ENCODE peak calls at places on chromosomes 2 and 18, in six cellular contexts. F, Q, U, N, X and Z are unnamed samples.

GRCh38 chr2:2744958-2745715 is 414.1 kb upstream of the MYT1L start:
- DNase-seq in F (no peak), Q (no peak), U (no peak), N (no peak), X (no peak), Z (peak; percentile 34)

GRCh38 chr2:162011718-162012564 is 62.1 kb downstream of the DPP4 start:
- DNase-seq in F (peak; percentile 20), Q (no peak), U (no peak), N (no peak), X (no peak), Z (no peak)

GRCh38 chr2:20514596-20515269 is 67.9 kb downstream of the RHOB start:
- DNase-seq in F (no peak), Q (no peak), U (peak; percentile 99), N (peak; percentile 47), X (peak; percentile 71), Z (no peak)

GRCh38 chr2:228247335-228247734 is 65.8 kb upstream of the SPHKAP start:
- DNase-seq in F (no peak), Q (no peak), U (no peak), N (no peak), X (no peak), Z (no peak)

GRCh38 chr2:175063741-175064140 is 58.6 kb upstream of the CHN1 start:
- DNase-seq in F (no peak), Q (no peak), U (peak; percentile 74), N (no peak), X (no peak), Z (no peak)

GRCh38 chr18:36662000-36662399 is 166.8 kb downstream of the TPGS2 start:
- DNase-seq in F (no peak), Q (no peak), U (no peak), N (no peak), X (no peak), Z (no peak)

GRCh38 chr2:209579236-209579749 is 155.4 kb downstream of the MAP2 start:
- DNase-seq in F (no peak), Q (no peak), U (peak; percentile 46), N (no peak), X (no peak), Z (no peak)

GRCh38 chr18:67514465-67514864 is 2.1 kb downstream of the DSEL start:
- DNase-seq in F (no peak), Q (no peak), U (no peak), N (no peak), X (no peak), Z (no peak)

GRCh38 chr2:190947711-190948251 is 66.2 kb downstream of the STAT1 start:
- DNase-seq in F (no peak), Q (no peak), U (peak; percentile 90), N (no peak), X (no peak), Z (no peak)

GRCh38 chr2:207122914-207123744 is 42.6 kb downstream of the KLF7 start:
- DNase-seq in F (peak; percentile 56), Q (no peak), U (peak; percentile 40), N (no peak), X (no peak), Z (no peak)

GRCh38 chr2:129056309-129056958 is 737.8 kb upstream of the HS6ST1 start:
- DNase-seq in F (no peak), Q (no peak), U (no peak), N (no peak), X (no peak), Z (no peak)

GRCh38 chr18:47323158-47323557 is 71.7 kb upstream of the SKOR2 start:
- DNase-seq in F (no peak), Q (no peak), U (peak; percentile 25), N (no peak), X (no peak), Z (no peak)

GRCh38 chr2:170587937-170588336 is 127.2 kb upstream of the SP5 start:
- DNase-seq in F (no peak), Q (no peak), U (no peak), N (no peak), X (no peak), Z (no peak)

GRCh38 chr2:27081984-27082772 is 3.8 kb downstream of the EMILIN1 start:
- DNase-seq in F (no peak), Q (no peak), U (no peak), N (no peak), X (peak; percentile 16), Z (no peak)

GRCh38 chr2:215461836-215462532 is 26.1 kb upstream of the FN1 start:
- DNase-seq in F (no peak), Q (no peak), U (peak; percentile 85), N (no peak), X (no peak), Z (no peak)

GRCh38 chr2:147630585-147630984 is 214.2 kb upstream of the ACVR2A start:
- DNase-seq in F (no peak), Q (no peak), U (peak; percentile 40), N (no peak), X (no peak), Z (no peak)

GRCh38 chr2:237558918-237559645 is 7.3 kb upstream of the PRLH start:
- DNase-seq in F (no peak), Q (peak; percentile 94), U (peak; percentile 63), N (no peak), X (peak; percentile 78), Z (no peak)

GRCh38 chr18:9742588-9743131 is 34.6 kb downstream of the RAB31 start:
- DNase-seq in F (no peak), Q (peak; percentile 83), U (peak; percentile 79), N (no peak), X (no peak), Z (no peak)

GRCh38 chr2:222794585-222795579 is 66.0 kb upstream of the ACSL3 start:
- DNase-seq in F (no peak), Q (no peak), U (no peak), N (no peak), X (no peak), Z (no peak)

GRCh38 chr2:24704682-24705081 is 88.5 kb downstream of the PTRHD1 start:
- DNase-seq in F (no peak), Q (no peak), U (no peak), N (no peak), X (no peak), Z (no peak)

GRCh38 chr2:164661349-164661748 is 40.1 kb upstream of the GRB14 start:
- DNase-seq in F (no peak), Q (no peak), U (peak; percentile 71), N (no peak), X (no peak), Z (no peak)

GRCh38 chr2:233846387-233847247 is 7.7 kb downstream of the HJURP start:
- DNase-seq in F (no peak), Q (peak; percentile 90), U (no peak), N (no peak), X (no peak), Z (no peak)
- H3K36me3 ChIP-seq in F (no peaks in the 10 kb centered on the region), Q (no peaks in the 10 kb centered on the region), U (peaks cover 18% of the 10 kb centered on the region), N (no peaks in the 10 kb centered on the region), X (no peaks in the 10 kb centered on the region), Z (no peaks in the 10 kb centered on the region)

GRCh38 chr2:155872396-155872795 is 460.1 kb downstream of the NR4A2 start:
- DNase-seq in F (no peak), Q (no peak), U (peak; percentile 0), N (no peak), X (no peak), Z (no peak)
- H3K4me1 ChIP-seq in F (no peaks in the 10 kb centered on the region), Q (no peaks in the 10 kb centered on the region), U (no peaks in the 10 kb centered on the region), N (no peaks in the 10 kb centered on the region), X (no peaks in the 10 kb centered on the region), Z (no peaks in the 10 kb centered on the region)

DNA sequence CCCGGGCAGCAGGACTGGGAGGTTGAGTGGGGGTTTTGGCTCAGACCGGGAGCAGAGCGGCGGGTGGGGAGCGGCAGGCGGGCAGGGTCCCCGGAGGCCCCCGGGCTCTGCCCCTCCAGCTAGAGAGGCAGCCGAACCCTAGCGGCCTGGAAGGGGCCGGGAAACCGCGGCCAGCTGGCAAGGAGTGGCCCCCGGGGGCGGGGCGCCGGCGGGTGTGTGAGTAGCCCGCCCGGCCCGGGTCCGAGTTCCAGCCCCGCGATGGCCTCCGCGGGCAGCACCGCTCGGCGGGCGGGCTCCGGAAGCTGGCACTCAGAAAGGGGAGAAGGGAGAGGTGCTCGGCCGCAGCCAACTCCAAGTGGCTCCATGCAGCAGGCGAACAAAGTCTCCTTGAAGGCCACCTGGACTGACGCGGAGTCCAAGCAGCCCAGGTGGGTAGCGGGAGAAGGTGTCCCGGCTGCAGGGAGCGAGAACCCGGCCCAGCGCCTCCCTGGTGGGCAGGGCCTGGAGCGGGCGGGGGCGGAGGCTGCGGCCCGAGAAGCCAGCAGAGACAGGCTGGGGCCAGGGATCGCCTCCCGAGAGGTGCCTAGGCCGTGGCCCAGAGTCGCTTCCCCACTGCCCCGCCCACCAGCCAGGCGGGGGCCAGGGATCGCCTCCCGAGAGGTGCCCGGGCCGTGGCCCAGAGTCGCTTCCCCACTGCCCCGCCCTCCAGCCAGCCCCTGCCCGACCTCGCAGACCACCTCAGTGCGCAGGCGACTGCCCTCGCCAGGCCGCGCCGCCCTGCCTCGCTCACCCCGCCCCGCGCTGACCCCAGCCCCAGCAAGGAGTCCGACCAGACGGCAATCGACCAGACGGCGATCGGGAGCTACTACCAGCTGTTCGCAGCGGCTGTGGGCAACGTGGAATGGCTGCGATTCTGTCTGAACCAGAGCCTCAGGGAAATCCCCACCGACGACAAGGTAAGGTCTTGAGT is at the start of gene ANKRD53:
- DNase-seq in F (no peak), Q (peak; percentile 91), U (peak; percentile 29), N (no peak), X (peak; percentile 76), Z (no peak)
- H3K27ac ChIP-seq in F (peak within 1 kb of the TSS; percentile 44), Q (peak within 1 kb of the TSS; percentile 87), U (peak within 1 kb of the TSS; percentile 96), N (peak within 1 kb of the TSS; percentile 88), X (peak within 1 kb of the TSS; percentile 53), Z (peak within 1 kb of the TSS; percentile 84)

GRCh38 chr2:201195329-201195728 is 12.4 kb downstream of the CASP10 start:
- DNase-seq in F (no peak), Q (no peak), U (no peak), N (no peak), X (no peak), Z (no peak)
- H3K36me3 ChIP-seq in F (peaks cover 21% of the 10 kb centered on the region), Q (no peaks in the 10 kb centered on the region), U (no peaks in the 10 kb centered on the region), N (no peaks in the 10 kb centered on the region), X (peaks cover 4% of the 10 kb centered on the region), Z (no peaks in the 10 kb centered on the region)

DNA sequence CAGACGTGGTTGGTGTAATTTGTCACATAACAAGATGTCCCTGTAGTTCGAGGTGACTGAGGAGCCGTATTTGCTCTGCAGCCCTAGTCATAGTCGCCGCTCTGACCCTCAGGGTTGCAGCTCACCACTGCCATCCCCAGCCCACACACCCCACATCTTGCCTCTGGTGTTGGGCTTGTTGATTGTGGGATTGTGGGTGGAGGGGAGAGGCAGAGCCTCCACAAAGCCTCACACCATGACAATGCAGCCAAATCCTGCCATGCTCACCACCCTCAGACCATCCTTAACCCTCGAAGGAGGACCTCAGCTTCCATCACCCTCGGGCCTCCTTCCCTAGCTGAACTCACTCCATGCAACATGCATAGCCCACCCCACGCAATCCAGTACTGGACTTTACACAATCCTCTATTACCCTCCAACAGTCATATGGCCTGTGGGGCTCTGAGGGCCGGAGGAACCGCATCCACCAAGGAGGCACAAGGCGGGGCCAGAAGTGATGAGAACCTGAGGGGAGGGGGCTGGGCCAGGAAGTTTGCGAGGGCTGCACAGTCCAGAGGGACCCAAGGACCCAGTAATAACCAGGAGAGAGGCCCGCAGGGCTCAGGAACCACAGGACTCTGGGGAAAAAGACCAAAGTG is 11.6 kb downstream of the PKDCC start:
- DNase-seq in F (no peak), Q (no peak), U (no peak), N (no peak), X (no peak), Z (peak; percentile 20)
- H3K4me1 ChIP-seq in F (no peaks in the 10 kb centered on the region), Q (peaks cover 53% of the 10 kb centered on the region), U (peaks cover 17% of the 10 kb centered on the region), N (peaks cover 85% of the 10 kb centered on the region), X (peaks cover 70% of the 10 kb centered on the region), Z (peaks cover 12% of the 10 kb centered on the region)

GRCh38 chr2:46540496-46541342 is 61.4 kb downstream of the TMEM247 start:
- DNase-seq in F (no peak), Q (peak; percentile 85), U (peak; percentile 87), N (peak; percentile 28), X (no peak), Z (no peak)
- H3K27ac ChIP-seq in F (peak overlapping the region; percentile 69), Q (peak overlapping the region; percentile 98), U (peak overlapping the region; percentile 15), N (peak overlapping the region; percentile 86), X (peak overlapping the region; percentile 88), Z (peak overlapping the region; percentile 85)